ENCODE peak calls at places on chromosomes 6 and 20, in four cellular contexts. P is neural progenitor cell, T is IMR-90, I is endothelial cell of umbilical vein. Q is an unnamed sample.

GRCh38 chr20:4045741-4046140 is 30.4 kb upstream of the RNF24 start:
- DNase-seq in P (no peak), T (peak; percentile 69), I (peak; percentile 13), Q (peak; percentile 60)

GRCh38 chr6:119612176-119612870 is 262.8 kb upstream of the MAN1A1 start:
- DNase-seq in P (no peak), T (peak; percentile 8), I (no peak), Q (no peak)

GRCh38 chr20:57774951-57775350 is 65.1 kb upstream of the PMEPA1 start:
- DNase-seq in P (no peak), T (no peak), I (no peak), Q (peak; percentile 9)

GRCh38 chr6:36373368-36374009 is 14.0 kb downstream of the ETV7 start:
- DNase-seq in P (no peak), T (no peak), I (no peak), Q (peak; percentile 94)

GRCh38 chr6:24640166-24640565 is 5.8 kb downstream of the KIAA0319 start:
- DNase-seq in P (no peak), T (no peak), I (no peak), Q (no peak)

GRCh38 chr6:34177181-34177591 is 31.3 kb upstream of the GRM4 start:
- DNase-seq in P (no peak), T (no peak), I (no peak), Q (no peak)

GRCh38 chr6:28910901-28911680 is 12.7 kb downstream of the TRIM27 start:
- DNase-seq in P (no peak), T (no peak), I (peak; percentile 45), Q (peak; percentile 87)

GRCh38 chr6:81832304-81832703 is 79.8 kb upstream of the TENT5A start:
- DNase-seq in P (no peak), T (no peak), I (no peak), Q (no peak)

GRCh38 chr6:5175195-5175594 is 85.6 kb downstream of the LYRM4 start:
- DNase-seq in P (peak; percentile 71), T (no peak), I (no peak), Q (peak; percentile 19)

GRCh38 chr20:13158339-13158738 is 62.7 kb upstream of the ISM1 start:
- DNase-seq in P (no peak), T (no peak), I (peak; percentile 5), Q (no peak)

GRCh38 chr20:21516861-21517565 is 3.1 kb upstream of the NKX2-2 start:
- DNase-seq in P (peak; percentile 55), T (no peak), I (no peak), Q (no peak)

DNA sequence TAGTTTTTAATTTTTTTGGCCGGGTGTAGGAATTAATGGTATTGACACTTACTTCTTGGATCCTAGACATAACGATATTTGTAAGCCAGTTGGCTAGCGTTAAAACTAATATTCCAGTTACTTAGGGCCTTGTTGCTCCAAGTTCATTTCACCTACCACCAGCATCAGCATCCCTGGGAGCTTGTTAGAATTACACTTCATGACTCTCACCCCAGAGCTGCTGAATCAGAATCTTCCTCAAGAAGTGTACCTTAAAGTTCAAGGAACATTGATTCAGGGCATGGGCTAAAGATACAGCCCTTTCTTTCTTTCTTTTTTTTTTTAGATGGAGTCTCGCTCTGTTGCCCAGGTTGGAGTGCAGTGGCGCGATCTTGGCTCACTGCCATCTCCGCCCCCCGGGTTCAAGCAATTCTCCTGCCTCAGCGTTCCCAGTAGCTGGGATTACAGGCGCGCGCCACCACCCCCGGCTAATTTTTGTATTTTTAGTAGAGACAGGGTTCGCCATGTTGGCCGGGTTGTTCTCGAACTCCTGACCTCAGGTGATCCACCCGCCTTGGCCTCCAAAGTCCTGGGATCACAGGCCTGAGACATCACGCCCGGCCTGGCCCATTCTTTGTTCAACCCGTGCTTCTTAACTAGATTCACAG is 1.1 kb downstream of the SLX4IP start:
- DNase-seq in P (no peak), T (no peak), I (no peak), Q (no peak)
- H3K4me3 ChIP-seq in P (peak overlapping the region; percentile 69), T (no peak overlapping the region), I (no peak overlapping the region), Q (peak overlapping the region; percentile 80)

DNA sequence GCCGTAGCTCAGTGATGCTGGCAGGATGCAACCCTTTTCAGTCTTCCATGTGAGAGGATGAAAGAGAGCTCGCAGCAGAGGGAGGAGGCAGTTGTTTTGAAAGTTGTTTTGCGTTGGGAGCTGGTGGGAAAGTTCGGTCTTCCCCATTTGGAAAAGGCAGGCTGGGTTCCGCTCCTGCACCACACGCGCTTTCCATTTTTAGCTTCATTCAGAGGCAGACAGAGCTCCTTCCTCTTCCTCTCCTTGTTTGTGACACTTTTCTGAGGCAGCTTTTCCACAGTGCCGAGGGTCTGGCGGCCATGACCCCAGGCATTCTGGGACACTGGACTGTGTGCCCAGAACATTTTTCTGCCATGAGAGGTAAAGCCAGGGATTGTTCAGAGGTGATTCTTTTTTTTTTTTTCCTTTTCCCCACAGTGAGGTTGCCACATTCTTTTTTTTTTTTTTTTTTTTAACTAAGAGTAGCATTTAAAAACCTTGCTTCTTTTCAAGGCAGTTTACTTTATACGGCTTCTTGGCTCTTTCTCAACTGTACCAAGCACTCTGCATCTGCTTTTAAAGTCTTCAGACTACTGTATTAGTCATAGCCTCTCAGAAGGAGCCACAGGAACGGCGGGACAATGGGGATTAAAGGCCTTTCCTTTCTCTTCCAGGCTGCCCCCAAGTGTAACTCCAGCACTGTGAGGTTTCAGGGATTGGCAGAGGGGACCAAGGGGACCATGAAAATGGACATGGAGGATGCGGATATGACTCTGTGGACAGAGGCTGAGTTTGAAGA is 1.6 kb downstream of the PRDM1 start:
- DNase-seq in P (peak; percentile 72), T (peak; percentile 87), I (peak; percentile 55), Q (peak; percentile 60)
- H3K4me3 ChIP-seq in P (peak overlapping the region; percentile 51), T (peak overlapping the region; percentile 85), I (no peak overlapping the region), Q (peak overlapping the region; percentile 51)

GRCh38 chr6:15401769-15402250 is 155.9 kb downstream of the JARID2 start:
- DNase-seq in P (no peak), T (no peak), I (no peak), Q (no peak)

GRCh38 chr6:15401120-15401519 is 155.3 kb downstream of the JARID2 start:
- DNase-seq in P (no peak), T (no peak), I (no peak), Q (no peak)

GRCh38 chr6:15404700-15404980 is 158.8 kb downstream of the JARID2 start:
- DNase-seq in P (no peak), T (no peak), I (no peak), Q (no peak)

GRCh38 chr6:15402401-15403045 is 156.7 kb downstream of the JARID2 start:
- DNase-seq in P (no peak), T (peak; percentile 9), I (no peak), Q (no peak)

GRCh38 chr6:15403094-15403493 is 157.2 kb downstream of the JARID2 start:
- DNase-seq in P (no peak), T (no peak), I (no peak), Q (no peak)
- H3K4me3 ChIP-seq in P (no peak overlapping the region), T (no peak overlapping the region), I (no peak overlapping the region), Q (no peak overlapping the region)

GRCh38 chr6:32839356-32839755 is 817 bp upstream of the TAP2 start:
- DNase-seq in P (no peak), T (no peak), I (no peak), Q (no peak)

GRCh38 chr6:32837651-32838113 is 857 bp downstream of the TAP2 start:
- DNase-seq in P (no peak), T (no peak), I (no peak), Q (peak; percentile 91)

GRCh38 chr6:32835167-32835893 is 3.2 kb downstream of the TAP2 start:
- DNase-seq in P (no peak), T (no peak), I (no peak), Q (no peak)

GRCh38 chr6:32838114-32838958 is at the start of gene TAP2:
- DNase-seq in P (peak; percentile 95), T (peak; percentile 89), I (peak; percentile 94), Q (peak; percentile 93)

DNA sequence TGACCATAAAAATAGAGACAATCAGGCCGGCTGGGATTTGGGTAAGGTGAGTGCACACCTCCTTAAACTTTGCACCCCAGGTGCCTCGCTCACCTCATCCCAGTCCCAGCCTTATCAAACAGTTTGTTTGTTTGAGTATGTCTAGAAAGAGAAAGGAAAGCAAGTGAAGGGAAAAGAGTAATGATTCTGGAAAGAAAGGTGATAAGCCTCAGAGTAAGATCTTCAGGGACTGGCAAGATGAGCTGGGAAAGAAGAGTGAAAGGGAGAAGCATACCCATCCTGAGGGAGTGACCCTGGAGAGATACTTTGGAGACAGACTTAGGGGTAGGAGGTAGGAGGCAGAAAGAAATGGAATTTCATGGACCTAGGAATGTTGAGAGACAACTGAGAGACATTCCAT is 1.7 kb downstream of the TAP2 start:
- DNase-seq in P (no peak), T (no peak), I (no peak), Q (no peak)
- H3K4me3 ChIP-seq in P (no peak overlapping the region), T (no peak overlapping the region), I (no peak overlapping the region), Q (peak overlapping the region; percentile 79)